ENCODE peak calls at places on chromosomes 11 and 22, in six cellular contexts. One of them, this sample, is unnamed.

GRCh38 chr22:50009765-50010675 is 2.5 kb downstream of the IL17REL start:
- DNase-seq in adrenal gland: no peak
- DNase-seq in tibial artery: no peak
- DNase-seq in A549: no peak
- DNase-seq in H7: peak
- DNase-seq in kidney epithelial cell: no peak
- DNase-seq in this sample: no peak

GRCh38 chr11:75305993-75306392 is 45.5 kb downstream of the ARRB1 start:
- DNase-seq in adrenal gland: no peak
- DNase-seq in tibial artery: no peak
- DNase-seq in A549: no peak
- DNase-seq in H7: no peak
- DNase-seq in kidney epithelial cell: no peak
- DNase-seq in this sample: no peak

GRCh38 chr11:30585892-30586250 is 282 bp downstream of the MPPED2 start:
- DNase-seq in adrenal gland: peak
- DNase-seq in tibial artery: peak
- DNase-seq in A549: no peak
- DNase-seq in H7: no peak
- DNase-seq in kidney epithelial cell: no peak
- DNase-seq in this sample: no peak

GRCh38 chr11:88308576-88308975 is 29.0 kb downstream of the CTSC start:
- DNase-seq in adrenal gland: no peak
- DNase-seq in tibial artery: no peak
- DNase-seq in A549: no peak
- DNase-seq in H7: peak
- DNase-seq in kidney epithelial cell: no peak
- DNase-seq in this sample: no peak

GRCh38 chr22:36288571-36289405 is 35.9 kb downstream of the APOL1 start:
- DNase-seq in adrenal gland: no peak
- DNase-seq in tibial artery: no peak
- DNase-seq in A549: no peak
- DNase-seq in H7: peak
- DNase-seq in kidney epithelial cell: no peak
- DNase-seq in this sample: no peak

GRCh38 chr22:39343259-39344045 is 6.3 kb upstream of the SYNGR1 start:
- DNase-seq in adrenal gland: peak
- DNase-seq in tibial artery: peak
- DNase-seq in A549: peak
- DNase-seq in H7: peak
- DNase-seq in kidney epithelial cell: no peak
- DNase-seq in this sample: no peak

GRCh38 chr11:108672113-108672512 is 7.2 kb downstream of the DDX10 start:
- DNase-seq in adrenal gland: no peak
- DNase-seq in tibial artery: no peak
- DNase-seq in A549: no peak
- DNase-seq in H7: no peak
- DNase-seq in kidney epithelial cell: no peak
- DNase-seq in this sample: no peak

GRCh38 chr11:71227058-71227659 is 25.2 kb downstream of the SHANK2 start:
- DNase-seq in adrenal gland: no peak
- DNase-seq in tibial artery: no peak
- DNase-seq in A549: no peak
- DNase-seq in H7: no peak
- DNase-seq in kidney epithelial cell: no peak
- DNase-seq in this sample: no peak

GRCh38 chr22:43005106-43005505 is 9.8 kb downstream of the PACSIN2 start:
- DNase-seq in adrenal gland: no peak
- DNase-seq in tibial artery: no peak
- DNase-seq in A549: no peak
- DNase-seq in H7: no peak
- DNase-seq in kidney epithelial cell: no peak
- DNase-seq in this sample: no peak

GRCh38 chr11:128208329-128209220 is 378.8 kb downstream of the ETS1 start:
- DNase-seq in adrenal gland: no peak
- DNase-seq in tibial artery: peak
- DNase-seq in A549: peak
- DNase-seq in H7: no peak
- DNase-seq in kidney epithelial cell: peak
- DNase-seq in this sample: no peak

GRCh38 chr11:952406-953385 is 27.0 kb downstream of the AP2A2 start:
- DNase-seq in adrenal gland: no peak
- DNase-seq in tibial artery: no peak
- DNase-seq in A549: peak
- DNase-seq in H7: peak
- DNase-seq in kidney epithelial cell: peak
- DNase-seq in this sample: no peak

GRCh38 chr22:39236321-39237275 is 8.2 kb downstream of the PDGFB start:
- DNase-seq in adrenal gland: no peak
- DNase-seq in tibial artery: no peak
- DNase-seq in A549: no peak
- DNase-seq in H7: no peak
- DNase-seq in kidney epithelial cell: no peak
- DNase-seq in this sample: peak

GRCh38 chr11:116895053-116895757 is 57.8 kb upstream of the APOA1 start:
- DNase-seq in adrenal gland: no peak
- DNase-seq in tibial artery: peak
- DNase-seq in A549: no peak
- DNase-seq in H7: peak
- DNase-seq in kidney epithelial cell: no peak
- DNase-seq in this sample: no peak

GRCh38 chr11:133928628-133929059 is 28.1 kb downstream of the IGSF9B start:
- DNase-seq in adrenal gland: no peak
- DNase-seq in tibial artery: no peak
- DNase-seq in A549: no peak
- DNase-seq in H7: no peak
- DNase-seq in kidney epithelial cell: no peak
- DNase-seq in this sample: peak

GRCh38 chr11:69683764-69684333 is 8.7 kb upstream of the LTO1 start:
- DNase-seq in adrenal gland: no peak
- DNase-seq in tibial artery: no peak
- DNase-seq in A549: no peak
- DNase-seq in H7: peak
- DNase-seq in kidney epithelial cell: no peak
- DNase-seq in this sample: no peak

GRCh38 chr11:69352181-69352580 is 58.2 kb downstream of the MYEOV start:
- DNase-seq in adrenal gland: no peak
- DNase-seq in tibial artery: no peak
- DNase-seq in A549: no peak
- DNase-seq in H7: no peak
- DNase-seq in kidney epithelial cell: no peak
- DNase-seq in this sample: no peak

GRCh38 chr11:1122356-1123002 is 35.3 kb upstream of the MUC5AC start:
- DNase-seq in adrenal gland: peak
- DNase-seq in tibial artery: peak
- DNase-seq in A549: no peak
- DNase-seq in H7: peak
- DNase-seq in kidney epithelial cell: no peak
- DNase-seq in this sample: no peak

GRCh38 chr22:45460288-45461109 is 42.2 kb upstream of the FBLN1 start:
- DNase-seq in adrenal gland: no peak
- DNase-seq in tibial artery: peak
- DNase-seq in A549: no peak
- DNase-seq in H7: no peak
- DNase-seq in kidney epithelial cell: no peak
- DNase-seq in this sample: no peak

GRCh38 chr11:12680940-12681258 is 6.7 kb downstream of the TEAD1 start:
- DNase-seq in adrenal gland: no peak
- DNase-seq in tibial artery: no peak
- DNase-seq in A549: no peak
- DNase-seq in H7: no peak
- DNase-seq in kidney epithelial cell: no peak
- DNase-seq in this sample: no peak
- H3K4me3 ChIP-seq in adrenal gland: no peak
- H3K4me3 ChIP-seq in tibial artery: no peak
- H3K4me3 ChIP-seq in A549: peak
- H3K4me3 ChIP-seq in H7: no peak
- H3K4me3 ChIP-seq in kidney epithelial cell: no peak
- H3K4me3 ChIP-seq in this sample: no peak

DNA sequence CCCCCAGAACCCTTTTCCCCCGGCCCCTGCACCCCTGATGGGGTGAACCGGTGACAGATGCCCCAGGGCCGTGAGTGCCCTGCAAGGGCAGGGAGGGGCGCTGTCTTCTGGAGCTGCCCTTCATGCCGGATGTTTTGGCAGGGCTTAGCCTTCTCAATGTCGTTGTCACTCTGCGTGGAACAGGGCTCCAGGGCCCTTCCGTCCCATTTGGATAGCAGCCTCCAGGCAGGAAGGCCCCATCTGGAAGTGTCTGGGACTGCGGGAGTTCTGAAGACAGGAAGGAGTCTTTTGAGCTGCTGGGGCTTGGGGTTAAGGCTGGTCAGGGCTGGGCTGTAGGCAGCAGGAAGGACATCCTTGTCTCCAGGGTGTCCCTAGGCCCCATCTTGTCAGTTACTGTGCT is 4.6 kb downstream of the FRMD8 start:
- DNase-seq in adrenal gland: no peak
- DNase-seq in tibial artery: no peak
- DNase-seq in A549: peak
- DNase-seq in H7: peak
- DNase-seq in kidney epithelial cell: no peak
- DNase-seq in this sample: no peak
- H3K4me3 ChIP-seq in adrenal gland: peak
- H3K4me3 ChIP-seq in tibial artery: no peak
- H3K4me3 ChIP-seq in A549: no peak
- H3K4me3 ChIP-seq in H7: no peak
- H3K4me3 ChIP-seq in kidney epithelial cell: no peak
- H3K4me3 ChIP-seq in this sample: no peak

GRCh38 chr11:2268911-2269600 is 1.3 kb downstream of the ASCL2 start:
- DNase-seq in adrenal gland: no peak
- DNase-seq in tibial artery: peak
- DNase-seq in A549: no peak
- DNase-seq in H7: peak
- DNase-seq in kidney epithelial cell: no peak
- DNase-seq in this sample: peak

GRCh38 chr11:2267871-2268825 is 2.2 kb downstream of the ASCL2 start:
- DNase-seq in adrenal gland: no peak
- DNase-seq in tibial artery: no peak
- DNase-seq in A549: no peak
- DNase-seq in H7: peak
- DNase-seq in kidney epithelial cell: no peak
- DNase-seq in this sample: no peak

GRCh38 chr11:2271077-2271326 is 614 bp upstream of the ASCL2 start:
- DNase-seq in adrenal gland: no peak
- DNase-seq in tibial artery: peak
- DNase-seq in A549: no peak
- DNase-seq in H7: no peak
- DNase-seq in kidney epithelial cell: no peak
- DNase-seq in this sample: no peak

GRCh38 chr11:2270322-2271076 is at the start of gene ASCL2:
- DNase-seq in adrenal gland: peak
- DNase-seq in tibial artery: no peak
- DNase-seq in A549: no peak
- DNase-seq in H7: peak
- DNase-seq in kidney epithelial cell: no peak
- DNase-seq in this sample: no peak

GRCh38 chr11:2269601-2270321 is 627 bp downstream of the ASCL2 start:
- DNase-seq in adrenal gland: peak
- DNase-seq in tibial artery: no peak
- DNase-seq in A549: peak
- DNase-seq in H7: peak
- DNase-seq in kidney epithelial cell: peak
- DNase-seq in this sample: peak
- H3K4me3 ChIP-seq in adrenal gland: peak
- H3K4me3 ChIP-seq in tibial artery: peak
- H3K4me3 ChIP-seq in A549: peak
- H3K4me3 ChIP-seq in H7: peak
- H3K4me3 ChIP-seq in kidney epithelial cell: no peak
- H3K4me3 ChIP-seq in this sample: peak

GRCh38 chr11:12087075-12087775 is 23.2 kb upstream of the MICAL2 start:
- DNase-seq in adrenal gland: no peak
- DNase-seq in tibial artery: peak
- DNase-seq in A549: no peak
- DNase-seq in H7: no peak
- DNase-seq in kidney epithelial cell: no peak
- DNase-seq in this sample: no peak
- H3K4me3 ChIP-seq in adrenal gland: no peak
- H3K4me3 ChIP-seq in tibial artery: peak
- H3K4me3 ChIP-seq in A549: peak
- H3K4me3 ChIP-seq in H7: no peak
- H3K4me3 ChIP-seq in kidney epithelial cell: no peak
- H3K4me3 ChIP-seq in this sample: no peak

This sample was measured in HL-60.